ENCODE peak calls at places on chromosomes 1 and 21, in five cellular contexts. P is heart left ventricle, J is HepG2, Q is sigmoid colon, V is lower leg skin. T is an unnamed sample.

GRCh38 chr1:156291226-156292061 is 4.0 kb downstream of the GLMP start:
- DNase-seq in J (peak), Q (peak), P (peak), V (peak), T (peak)

GRCh38 chr1:227372662-227373061 is 54.4 kb upstream of the CDC42BPA start:
- DNase-seq in J (no peak), V (no peak), Q (no peak), P (no peak), T (no peak)

GRCh38 chr1:201888282-201889033 is at the start of gene SHISA4:
- DNase-seq in V (peak), Q (peak), J (peak), P (peak), T (peak)

GRCh38 chr1:8825985-8826481 is 8.6 kb upstream of the RERE start:
- DNase-seq in P (no peak), V (peak), J (no peak), Q (no peak), T (no peak)

GRCh38 chr1:87730274-87731222 is 401.9 kb downstream of the LMO4 start:
- DNase-seq in Q (no peak), J (no peak), P (no peak), V (no peak), T (no peak)

GRCh38 chr1:6686294-6686693 is 15.3 kb downstream of the DNAJC11 start:
- DNase-seq in P (no peak), Q (no peak), J (no peak), V (no peak), T (peak)

GRCh38 chr1:35748326-35748725 is 21.5 kb downstream of the CLSPN start:
- DNase-seq in P (no peak), Q (no peak), J (no peak), V (no peak), T (no peak)

GRCh38 chr1:220878223-220879081 is 791 bp upstream of the HLX start:
- DNase-seq in Q (peak), V (no peak), P (peak), J (no peak), T (no peak)

GRCh38 chr1:24742090-24742938 is 2.9 kb upstream of the CLIC4 start:
- DNase-seq in P (no peak), J (peak), V (peak), Q (no peak), T (no peak)

GRCh38 chr1:46770541-46770940 is 28.3 kb upstream of the CYP4B1 start:
- DNase-seq in V (no peak), P (no peak), Q (no peak), J (no peak), T (no peak)

GRCh38 chr1:215970406-215970805 is 403.3 kb downstream of the KCTD3 start:
- DNase-seq in Q (no peak), P (no peak), J (no peak), V (no peak), T (no peak)

GRCh38 chr1:54464477-54465146 is 58.4 kb upstream of the SSBP3 start:
- DNase-seq in P (no peak), Q (peak), J (no peak), V (no peak), T (no peak)

GRCh38 chr21:26423506-26423905 is 149.6 kb downstream of the CYYR1 start:
- DNase-seq in Q (no peak), P (no peak), J (no peak), V (no peak), T (no peak)

GRCh38 chr1:156244712-156245111 is 2.7 kb downstream of the BGLAP start:
- DNase-seq in P (no peak), J (no peak), Q (no peak), V (no peak), T (no peak)

GRCh38 chr21:8988696-8989095 is 1532.7 kb upstream of the TPTE start:
- DNase-seq in Q (no peak), J (peak), V (no peak), P (no peak), T (no peak)

GRCh38 chr1:31238986-31239613 is 587 bp downstream of the NKAIN1 start:
- DNase-seq in V (no peak), J (no peak), Q (peak), P (no peak), T (peak)

GRCh38 chr1:93692451-93692861 is 10.8 kb upstream of the BCAR3 start:
- DNase-seq in P (no peak), J (no peak), Q (no peak), V (peak), T (no peak)

GRCh38 chr1:116794804-116795481 is 40.7 kb downstream of the CD2 start:
- DNase-seq in J (no peak), P (no peak), Q (no peak), V (no peak), T (no peak)

GRCh38 chr1:53682369-53682685 is 56.6 kb downstream of the GLIS1 start:
- DNase-seq in J (no peak), V (no peak), Q (no peak), P (no peak), T (no peak)

GRCh38 chr1:75502776-75503175 is 108.1 kb downstream of the SLC44A5 start:
- DNase-seq in Q (no peak), P (no peak), V (no peak), J (no peak), T (no peak)

GRCh38 chr21:46229133-46229922 is 754 bp upstream of the LSS start:
- DNase-seq in V (peak), P (peak), J (peak), Q (peak), T (no peak)

GRCh38 chr1:205318231-205318991 is 3.1 kb downstream of the NUAK2 start:
- DNase-seq in P (no peak), Q (no peak), J (peak), V (no peak), T (no peak)

GRCh38 chr1:186404454-186405051 is 28.9 kb downstream of the ODR4 start:
- DNase-seq in P (no peak), Q (no peak), J (peak), V (no peak), T (no peak)

GRCh38 chr1:230105754-230106625 is 39.0 kb downstream of the GALNT2 start:
- DNase-seq in J (peak), V (no peak), Q (no peak), P (no peak), T (peak)

GRCh38 chr21:18677632-18678031 is 274.0 kb upstream of the TMPRSS15 start:
- DNase-seq in V (no peak), Q (no peak), P (no peak), J (no peak), T (no peak)

GRCh38 chr1:61254629-61255323 is 172.4 kb downstream of the NFIA start:
- DNase-seq in P (no peak), J (no peak), Q (peak), V (no peak), T (peak)

GRCh38 chr1:166908942-166909341 is 32.9 kb upstream of the TADA1 start:
- DNase-seq in P (no peak), V (no peak), Q (no peak), J (no peak), T (no peak)

GRCh38 chr1:157092831-157093230 is 6.8 kb downstream of the ETV3L start:
- DNase-seq in Q (peak), V (no peak), P (peak), J (no peak), T (peak)

GRCh38 chr1:11690669-11691301 is 725 bp upstream of the DRAXIN start:
- DNase-seq in P (no peak), J (peak), V (no peak), Q (no peak), T (no peak)
- H3K4me3 ChIP-seq in P (peak), J (peak), V (no peak), Q (peak), T (peak)

GRCh38 chr1:226064168-226064815 is 1.8 kb downstream of the H3-3A start:
- DNase-seq in J (peak), P (no peak), Q (no peak), V (no peak), T (no peak)
- TF ChIP-seq POLR2A in J (no peak), P (no peak), Q (peak), V (no peak), T (peak)

GRCh38 chr1:174358786-174359453 is 88.8 kb upstream of the GPR52 start:
- DNase-seq in Q (no peak), J (no peak), V (no peak), P (no peak), T (no peak)
- TF ChIP-seq CTCF in Q (no peak), J (no peak), V (no peak), P (no peak), T (no peak)

GRCh38 chr1:38134294-38134755 is 87.7 kb upstream of the POU3F1 start:
- DNase-seq in Q (no peak), P (no peak), J (no peak), V (no peak), T (no peak)
- H3K4me3 ChIP-seq in Q (no peak), P (peak), J (no peak), V (no peak), T (no peak)

GRCh38 chr1:153626477-153626928 is 802 bp downstream of the S100A13 start:
- DNase-seq in Q (peak), J (no peak), V (no peak), P (no peak), T (no peak)
- TF ChIP-seq POLR2A in Q (no peak), J (no peak), V (no peak), P (no peak), T (no peak)

DNA sequence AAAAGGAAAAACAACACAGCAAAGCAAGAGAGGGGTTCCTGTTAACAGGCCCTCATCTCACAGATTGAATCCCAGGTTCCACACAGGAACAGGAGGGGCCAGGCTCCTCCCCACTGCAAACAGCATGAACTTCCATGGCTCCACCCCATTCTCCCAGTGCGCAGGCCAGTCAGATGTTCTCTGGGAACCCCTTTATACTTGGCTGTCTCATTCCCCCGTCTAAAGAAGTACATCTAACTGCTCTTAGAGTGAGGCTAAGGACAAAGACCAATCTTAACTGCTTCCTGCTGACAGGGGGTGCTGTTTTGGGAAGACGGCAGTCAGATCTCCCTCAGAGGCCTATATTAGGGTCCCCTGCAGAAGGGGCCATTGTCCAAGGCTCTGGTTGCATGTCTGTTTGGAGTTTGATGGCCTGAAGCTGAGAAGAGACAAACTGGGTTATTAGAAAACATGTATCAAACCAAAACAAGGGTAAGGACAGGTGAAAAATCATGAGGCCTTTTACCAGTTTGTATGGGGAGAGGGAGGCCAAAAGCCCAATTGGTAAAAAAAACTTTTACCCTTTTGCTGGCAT is 10.5 kb upstream of the NASP start:
- DNase-seq in Q (peak), P (no peak), J (no peak), V (peak), T (no peak)
- TF ChIP-seq CTCF in Q (no peak), P (no peak), J (no peak), V (no peak), T (no peak)

DNA sequence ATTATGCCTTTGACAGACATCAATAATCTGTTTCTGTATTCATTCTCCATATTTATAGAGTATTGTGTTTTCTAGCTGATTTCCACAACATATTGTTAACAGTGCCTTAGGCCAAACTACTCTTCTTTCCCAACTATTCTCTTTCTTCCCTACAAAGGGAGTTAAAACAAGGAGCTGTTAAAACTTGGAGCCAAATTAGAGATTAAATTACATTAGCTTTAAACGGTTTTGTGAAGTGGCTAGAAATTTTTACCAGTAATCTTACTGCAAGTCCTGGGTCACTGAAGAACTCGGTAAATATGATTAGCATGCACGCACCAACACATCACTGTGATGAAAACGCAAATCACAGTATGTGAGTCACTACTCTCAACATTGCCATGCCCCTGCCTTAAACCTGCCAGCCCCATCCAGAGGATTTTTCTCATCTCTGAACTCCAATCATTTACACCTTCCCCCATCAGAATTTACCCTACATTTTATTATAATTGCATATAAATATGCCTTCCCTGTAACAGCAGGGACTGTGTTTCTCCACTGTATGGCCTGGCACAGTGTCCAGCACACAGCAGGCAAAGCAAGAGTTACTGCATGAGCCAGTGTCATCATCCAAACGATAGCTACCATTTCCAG is 1.5 kb upstream of the PRDX6 start:
- DNase-seq in P (no peak), J (peak), V (no peak), Q (no peak), T (peak)
- H3K4me3 ChIP-seq in P (peak), J (peak), V (no peak), Q (peak), T (peak)

T was measured in adrenal gland.